ENCODE peak calls at places on chromosome 6, in six cellular contexts. One of them, this sample, is unnamed.

GRCh38 chr6:33416386-33417126 is 1.4 kb downstream of the CUTA start:
- DNase-seq in H9: no peak
- DNase-seq in PC-9: no peak
- DNase-seq in HCT116: no peak
- DNase-seq in adrenal gland: no peak
- DNase-seq in osteocyte: no peak
- DNase-seq in this sample: no peak

GRCh38 chr6:119119989-119120388 is 41.5 kb upstream of the FAM184A start:
- DNase-seq in HCT116: no peak
- DNase-seq in H9: no peak
- DNase-seq in adrenal gland: no peak
- DNase-seq in PC-9: no peak
- DNase-seq in osteocyte: no peak
- DNase-seq in this sample: no peak

GRCh38 chr6:151286192-151286591 is 46.4 kb downstream of the AKAP12 start:
- DNase-seq in PC-9: no peak
- DNase-seq in HCT116: no peak
- DNase-seq in adrenal gland: no peak
- DNase-seq in osteocyte: no peak
- DNase-seq in H9: no peak
- DNase-seq in this sample: no peak

GRCh38 chr6:43939281-43940070 is 169.5 kb downstream of the VEGFA start:
- DNase-seq in H9: peak
- DNase-seq in adrenal gland: no peak
- DNase-seq in osteocyte: peak
- DNase-seq in PC-9: no peak
- DNase-seq in HCT116: no peak
- DNase-seq in this sample: no peak

GRCh38 chr6:22570185-22570551 is 802 bp downstream of the HDGFL1 start:
- DNase-seq in adrenal gland: no peak
- DNase-seq in H9: peak
- DNase-seq in osteocyte: no peak
- DNase-seq in PC-9: no peak
- DNase-seq in HCT116: no peak
- DNase-seq in this sample: no peak

GRCh38 chr6:159943101-159943632 is 25.7 kb upstream of the IGF2R start:
- DNase-seq in HCT116: no peak
- DNase-seq in PC-9: no peak
- DNase-seq in adrenal gland: peak
- DNase-seq in H9: no peak
- DNase-seq in osteocyte: peak
- DNase-seq in this sample: no peak

GRCh38 chr6:32973144-32973854 is 4.9 kb downstream of the BRD2 start:
- DNase-seq in adrenal gland: peak
- DNase-seq in HCT116: no peak
- DNase-seq in osteocyte: no peak
- DNase-seq in PC-9: peak
- DNase-seq in H9: no peak
- DNase-seq in this sample: peak

GRCh38 chr6:105968230-105968954 is 117.7 kb upstream of the PRDM1 start:
- DNase-seq in adrenal gland: no peak
- DNase-seq in osteocyte: no peak
- DNase-seq in HCT116: no peak
- DNase-seq in H9: no peak
- DNase-seq in PC-9: peak
- DNase-seq in this sample: no peak

GRCh38 chr6:170575250-170575649 is 9.2 kb downstream of the PDCD2 start:
- DNase-seq in osteocyte: no peak
- DNase-seq in HCT116: no peak
- DNase-seq in adrenal gland: no peak
- DNase-seq in PC-9: no peak
- DNase-seq in H9: no peak
- DNase-seq in this sample: no peak

GRCh38 chr6:5610640-5611039 is 349.3 kb downstream of the FARS2 start:
- DNase-seq in PC-9: no peak
- DNase-seq in adrenal gland: no peak
- DNase-seq in HCT116: no peak
- DNase-seq in osteocyte: no peak
- DNase-seq in H9: no peak
- DNase-seq in this sample: no peak

GRCh38 chr6:23349521-23350147 is 776.4 kb upstream of the NRSN1 start:
- DNase-seq in HCT116: peak
- DNase-seq in osteocyte: no peak
- DNase-seq in H9: no peak
- DNase-seq in adrenal gland: no peak
- DNase-seq in PC-9: peak
- DNase-seq in this sample: no peak

GRCh38 chr6:155880905-155881304 is 425.3 kb upstream of the NOX3 start:
- DNase-seq in PC-9: peak
- DNase-seq in H9: no peak
- DNase-seq in osteocyte: no peak
- DNase-seq in HCT116: no peak
- DNase-seq in adrenal gland: no peak
- DNase-seq in this sample: no peak

GRCh38 chr6:116165596-116165995 is 39.7 kb upstream of the COL10A1 start:
- DNase-seq in PC-9: peak
- DNase-seq in adrenal gland: no peak
- DNase-seq in HCT116: no peak
- DNase-seq in osteocyte: no peak
- DNase-seq in H9: no peak
- DNase-seq in this sample: no peak

GRCh38 chr6:132853059-132853458 is 38.7 kb downstream of the RPS12 start:
- DNase-seq in PC-9: no peak
- DNase-seq in HCT116: no peak
- DNase-seq in adrenal gland: no peak
- DNase-seq in H9: no peak
- DNase-seq in osteocyte: no peak
- DNase-seq in this sample: no peak

GRCh38 chr6:107786709-107787588 is 37.2 kb downstream of the SCML4 start:
- DNase-seq in H9: no peak
- DNase-seq in osteocyte: no peak
- DNase-seq in adrenal gland: no peak
- DNase-seq in PC-9: no peak
- DNase-seq in HCT116: no peak
- DNase-seq in this sample: peak

DNA sequence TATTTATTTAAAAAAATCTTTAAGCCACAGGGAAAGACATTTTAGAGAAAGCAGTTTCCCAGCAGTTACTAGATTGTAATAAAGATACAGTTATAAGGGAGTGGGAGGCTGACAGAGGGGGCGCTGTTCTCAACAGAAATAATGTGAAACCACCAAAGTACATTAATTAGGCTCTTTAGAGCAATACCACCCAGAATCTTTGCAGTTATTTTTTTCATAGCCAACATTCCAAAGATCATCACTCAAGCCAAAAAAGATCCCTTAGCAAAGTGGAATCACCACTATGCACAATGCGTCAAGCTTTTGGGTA is 331.3 kb upstream of the DEFB112 start:
- DNase-seq in osteocyte: no peak
- DNase-seq in PC-9: no peak
- DNase-seq in H9: no peak
- DNase-seq in HCT116: no peak
- DNase-seq in adrenal gland: no peak
- DNase-seq in this sample: no peak
- TF ChIP-seq CTCF in osteocyte: peak
- TF ChIP-seq CTCF in PC-9: peak
- TF ChIP-seq CTCF in H9: peak
- TF ChIP-seq CTCF in HCT116: no peak
- TF ChIP-seq CTCF in adrenal gland: no peak
- TF ChIP-seq CTCF in this sample: no peak

GRCh38 chr6:135319819-135320218 is 138.7 kb downstream of the MYB start:
- DNase-seq in osteocyte: no peak
- DNase-seq in adrenal gland: no peak
- DNase-seq in PC-9: no peak
- DNase-seq in H9: no peak
- DNase-seq in HCT116: no peak
- DNase-seq in this sample: no peak

GRCh38 chr6:135311446-135312200 is 130.5 kb downstream of the MYB start:
- DNase-seq in H9: no peak
- DNase-seq in osteocyte: no peak
- DNase-seq in adrenal gland: no peak
- DNase-seq in PC-9: no peak
- DNase-seq in HCT116: no peak
- DNase-seq in this sample: no peak

GRCh38 chr6:135310291-135310690 is 129.2 kb downstream of the MYB start:
- DNase-seq in HCT116: no peak
- DNase-seq in adrenal gland: no peak
- DNase-seq in osteocyte: no peak
- DNase-seq in PC-9: no peak
- DNase-seq in H9: no peak
- DNase-seq in this sample: peak

GRCh38 chr6:135318728-135319469 is 137.8 kb downstream of the MYB start:
- DNase-seq in adrenal gland: no peak
- DNase-seq in H9: no peak
- DNase-seq in osteocyte: no peak
- DNase-seq in HCT116: no peak
- DNase-seq in PC-9: no peak
- DNase-seq in this sample: no peak

DNA sequence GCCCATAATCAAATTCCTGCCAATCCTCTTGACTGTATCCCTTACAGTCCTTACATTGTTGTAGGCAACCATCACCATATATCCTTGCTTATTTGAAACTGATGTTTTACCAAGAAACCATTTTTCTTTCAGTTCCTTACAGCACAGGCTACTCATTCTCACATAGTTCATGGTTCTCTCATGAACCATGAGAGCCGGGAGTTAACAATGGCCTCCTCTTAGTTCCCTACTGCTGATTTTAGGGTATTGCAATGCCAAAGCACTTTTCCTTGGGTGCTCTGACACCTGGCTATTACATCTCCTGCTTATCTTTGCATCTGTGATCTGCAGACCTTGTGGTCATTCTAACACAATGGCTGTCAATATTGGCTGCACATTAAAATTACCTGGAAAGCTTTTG is 133.4 kb downstream of the MYB start:
- DNase-seq in adrenal gland: no peak
- DNase-seq in H9: no peak
- DNase-seq in osteocyte: no peak
- DNase-seq in PC-9: no peak
- DNase-seq in HCT116: no peak
- DNase-seq in this sample: peak
- TF ChIP-seq CTCF in adrenal gland: no peak
- TF ChIP-seq CTCF in H9: peak
- TF ChIP-seq CTCF in osteocyte: no peak
- TF ChIP-seq CTCF in PC-9: no peak
- TF ChIP-seq CTCF in HCT116: peak
- TF ChIP-seq CTCF in this sample: no peak

GRCh38 chr6:158628542-158628941 is 16.0 kb downstream of the DYNLT1 start:
- DNase-seq in PC-9: no peak
- DNase-seq in osteocyte: peak
- DNase-seq in HCT116: no peak
- DNase-seq in adrenal gland: no peak
- DNase-seq in H9: no peak
- DNase-seq in this sample: no peak

GRCh38 chr6:158627168-158627939 is 17.2 kb downstream of the DYNLT1 start:
- DNase-seq in adrenal gland: no peak
- DNase-seq in osteocyte: peak
- DNase-seq in HCT116: no peak
- DNase-seq in PC-9: no peak
- DNase-seq in H9: no peak
- DNase-seq in this sample: no peak

GRCh38 chr6:158630944-158631616 is 13.5 kb downstream of the DYNLT1 start:
- DNase-seq in H9: no peak
- DNase-seq in PC-9: no peak
- DNase-seq in osteocyte: peak
- DNase-seq in HCT116: no peak
- DNase-seq in adrenal gland: no peak
- DNase-seq in this sample: no peak

GRCh38 chr6:158627940-158628211 is 16.7 kb downstream of the DYNLT1 start:
- DNase-seq in HCT116: no peak
- DNase-seq in adrenal gland: no peak
- DNase-seq in PC-9: no peak
- DNase-seq in H9: no peak
- DNase-seq in osteocyte: peak
- DNase-seq in this sample: no peak

DNA sequence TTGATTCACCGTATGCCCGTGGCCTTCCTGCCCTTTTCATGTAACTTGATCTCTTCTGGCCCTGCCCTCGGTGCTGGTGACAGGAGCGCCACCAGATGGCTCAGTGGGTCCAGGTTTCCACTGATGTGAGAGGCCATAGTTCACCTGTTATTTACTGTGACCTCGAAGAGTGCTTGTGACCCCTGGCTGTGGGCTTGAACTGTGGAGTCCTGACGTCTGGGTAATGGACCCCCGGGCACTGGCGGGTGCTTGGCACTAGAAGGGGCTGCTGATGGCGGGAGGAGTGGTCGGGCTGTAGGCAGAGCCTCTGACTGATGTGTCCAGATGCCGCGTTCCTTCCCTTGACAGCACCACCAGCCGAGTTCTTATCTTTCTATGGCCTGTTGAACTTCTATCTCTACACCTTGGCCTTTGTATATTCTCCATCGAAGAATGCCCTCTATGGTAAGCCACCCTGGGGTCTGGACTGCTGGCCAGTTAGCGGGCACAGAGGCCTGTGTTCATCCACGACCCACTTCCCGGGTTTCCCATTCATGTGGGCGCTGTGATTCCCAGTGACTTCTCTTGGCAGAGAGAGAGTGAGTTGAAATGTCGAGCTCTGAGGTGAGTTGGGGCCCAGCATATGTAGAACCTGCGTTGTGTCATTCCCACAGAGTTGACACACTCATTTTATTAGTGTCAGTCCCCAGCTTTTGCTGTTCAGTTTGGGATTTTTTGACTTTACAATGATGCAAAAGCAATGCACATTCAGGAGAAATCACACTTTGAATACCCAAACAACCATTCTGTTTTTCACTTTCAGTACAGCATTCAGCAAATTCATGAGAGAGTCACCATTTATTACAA is 14.9 kb downstream of the DYNLT1 start:
- DNase-seq in osteocyte: peak
- DNase-seq in PC-9: no peak
- DNase-seq in H9: peak
- DNase-seq in adrenal gland: peak
- DNase-seq in HCT116: no peak
- DNase-seq in this sample: no peak
- TF ChIP-seq CTCF in osteocyte: no peak
- TF ChIP-seq CTCF in PC-9: peak
- TF ChIP-seq CTCF in H9: peak
- TF ChIP-seq CTCF in adrenal gland: peak
- TF ChIP-seq CTCF in HCT116: peak
- TF ChIP-seq CTCF in this sample: no peak

DNA sequence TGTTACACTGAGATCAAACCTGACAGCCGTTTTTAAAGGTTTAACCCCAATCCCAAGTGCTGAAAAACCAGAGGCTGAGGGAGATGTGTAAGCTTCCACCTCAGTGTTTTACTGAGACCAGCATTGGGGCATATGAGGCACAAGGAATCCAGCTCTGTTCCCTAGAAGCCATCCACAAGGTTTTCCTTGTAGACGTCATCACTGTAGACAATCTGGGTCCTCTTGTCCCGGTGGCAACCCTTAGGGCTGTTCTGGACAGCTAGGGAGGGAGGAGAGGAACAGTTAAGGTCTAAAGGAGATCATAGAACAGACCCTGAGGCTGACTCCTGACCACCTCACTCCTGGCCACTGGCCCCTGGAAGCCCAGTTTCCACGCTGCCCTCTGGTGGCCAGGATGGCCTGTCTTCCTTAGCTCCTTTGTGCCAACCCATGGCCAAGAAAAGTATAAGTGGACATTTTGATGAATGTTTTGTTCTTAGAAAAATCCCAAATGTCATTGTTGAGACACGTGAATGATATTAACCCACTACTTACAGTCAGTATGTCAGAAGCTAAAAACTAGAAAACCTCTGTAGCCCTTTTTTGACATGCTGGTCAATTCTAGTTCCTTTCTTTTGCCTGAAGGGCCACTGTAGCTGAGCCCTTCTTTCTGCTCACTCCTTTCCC is 6.4 kb downstream of the CFB start:
- DNase-seq in osteocyte: no peak
- DNase-seq in PC-9: peak
- DNase-seq in HCT116: no peak
- DNase-seq in adrenal gland: peak
- DNase-seq in H9: peak
- DNase-seq in this sample: peak
- TF ChIP-seq CTCF in osteocyte: peak
- TF ChIP-seq CTCF in PC-9: peak
- TF ChIP-seq CTCF in HCT116: peak
- TF ChIP-seq CTCF in adrenal gland: peak
- TF ChIP-seq CTCF in H9: peak
- TF ChIP-seq CTCF in this sample: peak